ENCODE peak calls at places on chromosomes 12 and 14, in four cellular contexts. I is body of pancreas; G is CD8-positive, alpha-beta T cell; H is left ventricle myocardium inferior. F is an unnamed sample.

GRCh38 chr12:110281549-110282342 is 699 bp downstream of the ATP2A2 start:
- DNase-seq in I (peak; percentile 57), G (peak; percentile 65), H (peak; percentile 43), F (peak; percentile 60)

GRCh38 chr14:23373041-23373440 is 432 bp downstream of the IL25 start:
- DNase-seq in I (no peak), G (no peak), H (no peak), F (no peak)

GRCh38 chr12:95836185-95836609 is 22.6 kb upstream of the SNRPF start:
- DNase-seq in I (no peak), G (no peak), H (no peak), F (no peak)

GRCh38 chr14:69682607-69683263 is 71.3 kb downstream of the SUSD6 start:
- DNase-seq in I (no peak), G (no peak), H (no peak), F (no peak)

GRCh38 chr12:82730832-82731497 is 44.3 kb downstream of the TMTC2 start:
- DNase-seq in I (no peak), G (no peak), H (no peak), F (no peak)

GRCh38 chr12:39788235-39788634 is 168.6 kb upstream of the ABCD2 start:
- DNase-seq in I (no peak), G (no peak), H (no peak), F (no peak)

GRCh38 chr12:28222959-28223662 is 32.9 kb downstream of the CCDC91 start:
- DNase-seq in I (no peak), G (no peak), H (no peak), F (no peak)

GRCh38 chr14:92553456-92553855 is 39.9 kb downstream of the RIN3 start:
- DNase-seq in I (no peak), G (no peak), H (no peak), F (no peak)

GRCh38 chr14:23123419-23123818 is 4.4 kb upstream of the CEBPE start:
- DNase-seq in I (peak; percentile 82), G (no peak), H (peak; percentile 78), F (peak; percentile 81)

GRCh38 chr14:99744199-99744872 is 48.9 kb upstream of the EML1 start:
- DNase-seq in I (no peak), G (no peak), H (no peak), F (no peak)

GRCh38 chr12:79978692-79979091 is 43.8 kb upstream of the PPP1R12A start:
- DNase-seq in I (no peak), G (no peak), H (no peak), F (no peak)

GRCh38 chr14:56414231-56414630 is 165.4 kb upstream of the TMEM260 start:
- DNase-seq in I (no peak), G (no peak), H (no peak), F (no peak)

GRCh38 chr12:23083267-23083666 is 458.3 kb downstream of the ETNK1 start:
- DNase-seq in I (no peak), G (no peak), H (no peak), F (no peak)

GRCh38 chr12:108833757-108834472 is 23.5 kb downstream of the SSH1 start:
- DNase-seq in I (peak; percentile 42), G (no peak), H (peak; percentile 86), F (no peak)
- H3K4me1 ChIP-seq in I (peaks cover 34% of the 10 kb centered on the region), G (peaks cover 17% of the 10 kb centered on the region), H (peaks cover 96% of the 10 kb centered on the region), F (no peaks in the 10 kb centered on the region)

GRCh38 chr14:34461334-34462131 is 507 bp downstream of the SPTSSA start:
- DNase-seq in I (peak; percentile 58), G (peak; percentile 50), H (peak; percentile 47), F (peak; percentile 73)
- TF ChIP-seq CTCF in I (no peak), G (no peak), H (peak; percentile 10), F (no peak)

DNA sequence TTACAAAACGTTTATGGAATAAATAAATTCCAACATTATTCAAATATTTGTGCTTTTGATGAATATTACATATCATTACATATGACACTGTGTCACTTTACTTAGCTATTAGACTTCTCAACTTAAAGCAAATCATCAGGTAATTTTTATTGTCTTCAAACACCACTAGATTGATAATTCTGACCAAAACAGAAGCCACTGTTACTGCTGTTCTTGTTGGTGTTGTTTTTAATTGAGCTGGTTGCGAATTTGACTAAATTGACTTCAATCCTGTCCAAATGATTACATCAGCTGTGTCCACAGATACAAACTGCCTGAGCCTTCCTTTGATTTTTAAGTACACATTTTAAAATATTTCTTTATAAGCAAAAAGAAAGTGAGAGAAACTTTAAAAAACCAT is 29.2 kb downstream of the PRKD1 start:
- DNase-seq in I (no peak), G (no peak), H (no peak), F (no peak)
- H3K9me3 ChIP-seq in I (no peaks in the 10 kb centered on the region), G (no peaks in the 10 kb centered on the region), H (peaks cover 6% of the 10 kb centered on the region), F (no peaks in the 10 kb centered on the region)

GRCh38 chr14:61328629-61329262 is 7.4 kb downstream of the PRKCH start:
- DNase-seq in I (no peak), G (no peak), H (no peak), F (no peak)

GRCh38 chr14:61329478-61330051 is 8.2 kb downstream of the PRKCH start:
- DNase-seq in I (no peak), G (no peak), H (no peak), F (no peak)

GRCh38 chr14:61331992-61332657 is 10.7 kb downstream of the PRKCH start:
- DNase-seq in I (no peak), G (no peak), H (no peak), F (no peak)

GRCh38 chr14:61332658-61333029 is 11.3 kb downstream of the PRKCH start:
- DNase-seq in I (no peak), G (no peak), H (no peak), F (no peak)

DNA sequence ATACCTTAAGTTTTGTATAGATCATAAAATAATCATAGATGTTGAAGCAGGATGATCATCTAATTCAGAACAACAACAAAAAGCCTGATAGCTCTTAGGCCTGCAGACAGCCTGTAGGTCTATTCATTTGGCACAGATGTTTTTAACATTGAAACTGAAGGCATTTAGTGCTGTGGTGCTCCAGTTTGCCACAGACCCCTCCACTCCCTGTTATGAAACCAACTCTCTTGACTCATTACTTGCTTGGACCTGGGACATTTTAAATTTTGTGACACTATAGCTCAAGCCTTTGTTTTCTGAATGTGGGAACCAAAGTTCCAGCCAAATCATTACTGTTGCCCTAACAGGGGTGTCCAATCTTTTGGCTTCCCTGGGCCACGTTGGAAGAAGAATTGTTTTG is 9.1 kb downstream of the PRKCH start:
- DNase-seq in I (no peak), G (no peak), H (no peak), F (no peak)
- H3K4me1 ChIP-seq in I (peaks cover 8% of the 10 kb centered on the region), G (peaks cover 87% of the 10 kb centered on the region), H (peaks cover 66% of the 10 kb centered on the region), F (peaks cover 3% of the 10 kb centered on the region)

GRCh38 chr12:114884535-114884934 is 200.6 kb upstream of the TBX3 start:
- DNase-seq in I (no peak), G (no peak), H (no peak), F (no peak)
- TF ChIP-seq CTCF in I (no peak), G (no peak), H (no peak), F (no peak)

F was measured in right atrium auricular region.